ENCODE peak calls at places on chromosomes 13 and 19, in nine cellular contexts. One of them, this sample, is unnamed.

GRCh38 chr19:31226536-31226935 is 122.7 kb downstream of the TSHZ3 start:
- DNase-seq in choroid plexus epithelial cell: no peak
- DNase-seq in AG09309: no peak
- DNase-seq in T-cell: no peak
- DNase-seq in Jurkat, Clone E6-1: no peak
- DNase-seq in NCI-H1694: no peak
- DNase-seq in ascending aorta: no peak
- DNase-seq in left lung: no peak
- DNase-seq in KBM-7: no peak
- DNase-seq in this sample: no peak

GRCh38 chr13:40794414-40795368 is 5.3 kb downstream of the SLC25A15 start:
- DNase-seq in choroid plexus epithelial cell: no peak
- DNase-seq in AG09309: no peak
- DNase-seq in T-cell: no peak
- DNase-seq in Jurkat, Clone E6-1: no peak
- DNase-seq in NCI-H1694: no peak
- DNase-seq in ascending aorta: no peak
- DNase-seq in left lung: no peak
- DNase-seq in KBM-7: no peak
- DNase-seq in this sample: no peak

GRCh38 chr13:97496511-97496910 is 62.5 kb downstream of the RAP2A start:
- DNase-seq in choroid plexus epithelial cell: peak; percentile 37
- DNase-seq in AG09309: no peak
- DNase-seq in T-cell: no peak
- DNase-seq in Jurkat, Clone E6-1: no peak
- DNase-seq in NCI-H1694: no peak
- DNase-seq in ascending aorta: no peak
- DNase-seq in left lung: no peak
- DNase-seq in KBM-7: no peak
- DNase-seq in this sample: no peak

GRCh38 chr13:113649212-113649611 is 8.8 kb downstream of the ATP4B start:
- DNase-seq in choroid plexus epithelial cell: no peak
- DNase-seq in AG09309: no peak
- DNase-seq in T-cell: no peak
- DNase-seq in Jurkat, Clone E6-1: no peak
- DNase-seq in NCI-H1694: no peak
- DNase-seq in ascending aorta: no peak
- DNase-seq in left lung: peak; percentile 57
- DNase-seq in KBM-7: no peak
- DNase-seq in this sample: no peak

GRCh38 chr13:112194167-112194530 is 127.2 kb downstream of the SOX1 start:
- DNase-seq in choroid plexus epithelial cell: no peak
- DNase-seq in AG09309: no peak
- DNase-seq in T-cell: no peak
- DNase-seq in Jurkat, Clone E6-1: no peak
- DNase-seq in NCI-H1694: no peak
- DNase-seq in ascending aorta: no peak
- DNase-seq in left lung: no peak
- DNase-seq in KBM-7: no peak
- DNase-seq in this sample: no peak

GRCh38 chr13:40330950-40331349 is 335.5 kb downstream of the FOXO1 start:
- DNase-seq in choroid plexus epithelial cell: no peak
- DNase-seq in AG09309: no peak
- DNase-seq in T-cell: no peak
- DNase-seq in Jurkat, Clone E6-1: no peak
- DNase-seq in NCI-H1694: no peak
- DNase-seq in ascending aorta: no peak
- DNase-seq in left lung: no peak
- DNase-seq in KBM-7: no peak
- DNase-seq in this sample: peak; percentile 63

GRCh38 chr19:13505761-13506549 is at the start of gene CACNA1A:
- DNase-seq in choroid plexus epithelial cell: no peak
- DNase-seq in AG09309: no peak
- DNase-seq in T-cell: no peak
- DNase-seq in Jurkat, Clone E6-1: no peak
- DNase-seq in NCI-H1694: no peak
- DNase-seq in ascending aorta: no peak
- DNase-seq in left lung: no peak
- DNase-seq in KBM-7: no peak
- DNase-seq in this sample: no peak

GRCh38 chr19:46841458-46842083 is 9.1 kb downstream of the AP2S1 start:
- DNase-seq in choroid plexus epithelial cell: peak; percentile 48
- DNase-seq in AG09309: no peak
- DNase-seq in T-cell: no peak
- DNase-seq in Jurkat, Clone E6-1: no peak
- DNase-seq in NCI-H1694: no peak
- DNase-seq in ascending aorta: no peak
- DNase-seq in left lung: no peak
- DNase-seq in KBM-7: no peak
- DNase-seq in this sample: peak; percentile 40

GRCh38 chr13:29435125-29435911 is 160.2 kb downstream of the SLC7A1 start:
- DNase-seq in choroid plexus epithelial cell: peak; percentile 88
- DNase-seq in AG09309: peak; percentile 81
- DNase-seq in T-cell: no peak
- DNase-seq in Jurkat, Clone E6-1: no peak
- DNase-seq in NCI-H1694: no peak
- DNase-seq in ascending aorta: no peak
- DNase-seq in left lung: no peak
- DNase-seq in KBM-7: no peak
- DNase-seq in this sample: no peak

GRCh38 chr13:32538234-32538620 is 368 bp downstream of the N4BP2L2 start:
- DNase-seq in choroid plexus epithelial cell: peak; percentile 61
- DNase-seq in AG09309: no peak
- DNase-seq in T-cell: no peak
- DNase-seq in Jurkat, Clone E6-1: no peak
- DNase-seq in NCI-H1694: no peak
- DNase-seq in ascending aorta: no peak
- DNase-seq in left lung: no peak
- DNase-seq in KBM-7: peak; percentile 64
- DNase-seq in this sample: no peak

This sample was measured in Calu3.